ENCODE peak calls at places on chromosomes 6 and 20, in seven cellular contexts. F, V, I, R, K, N and Q are unnamed samples.

GRCh38 chr20:37911838-37912273 is 8.9 kb downstream of the VSTM2L start:
- DNase-seq in V (peak; percentile 47), F (peak; percentile 4), I (no peak), K (peak; percentile 26), N (no peak), R (no peak), Q (peak; percentile 65)

GRCh38 chr6:155985660-155986138 is 530.1 kb upstream of the NOX3 start:
- DNase-seq in N (no peak), V (no peak), K (no peak), I (no peak), F (no peak), R (no peak), Q (no peak)

GRCh38 chr6:10217111-10217510 is 197.8 kb downstream of the TFAP2A start:
- DNase-seq in V (no peak), K (no peak), F (no peak), N (no peak), I (no peak), R (no peak), Q (no peak)

GRCh38 chr6:97048771-97049170 is 124.2 kb downstream of the KLHL32 start:
- DNase-seq in R (no peak), N (no peak), I (no peak), V (no peak), F (no peak), K (no peak), Q (no peak)

GRCh38 chr20:17680128-17680835 is 1.8 kb downstream of the RRBP1 start:
- DNase-seq in V (peak; percentile 86), F (peak; percentile 71), K (peak; percentile 32), N (peak; percentile 42), I (peak; percentile 37), R (peak; percentile 78), Q (no peak)

GRCh38 chr6:156585859-156586258 is 191.3 kb upstream of the ARID1B start:
- DNase-seq in N (no peak), F (no peak), V (peak; percentile 25), R (no peak), I (no peak), K (no peak), Q (no peak)

GRCh38 chr20:7272512-7272911 is 505.0 kb downstream of the BMP2 start:
- DNase-seq in V (no peak), K (no peak), I (no peak), R (no peak), N (no peak), F (no peak), Q (no peak)

GRCh38 chr20:3543901-3544507 is 73.2 kb downstream of the ATRN start:
- DNase-seq in R (no peak), I (no peak), N (no peak), F (peak; percentile 81), K (no peak), V (no peak), Q (no peak)

GRCh38 chr20:47857142-47857993 is 72.1 kb upstream of the SULF2 start:
- DNase-seq in R (peak; percentile 65), F (no peak), I (peak; percentile 72), V (peak; percentile 34), N (peak; percentile 23), K (no peak), Q (peak; percentile 67)

GRCh38 chr6:163608060-163608752 is 193.7 kb downstream of the QKI start:
- DNase-seq in F (no peak), R (peak; percentile 46), N (no peak), I (peak; percentile 12), K (no peak), V (no peak), Q (no peak)

GRCh38 chr6:684831-685636 is 7.9 kb downstream of the EXOC2 start:
- DNase-seq in F (peak; percentile 63), V (peak; percentile 59), R (no peak), N (no peak), I (no peak), K (peak; percentile 12), Q (peak; percentile 75)

GRCh38 chr6:137867685-137868509 is 838 bp downstream of the TNFAIP3 start:
- DNase-seq in R (no peak), K (no peak), I (peak; percentile 42), V (no peak), N (peak; percentile 33), F (peak; percentile 37), Q (no peak)

GRCh38 chr20:37384683-37385174 is 38.8 kb downstream of the SRC start:
- DNase-seq in F (peak; percentile 38), I (peak; percentile 85), K (no peak), N (peak; percentile 75), R (no peak), V (peak; percentile 56), Q (peak; percentile 89)

GRCh38 chr6:27059621-27060425 is 187.7 kb upstream of the PRSS16 start:
- DNase-seq in K (peak; percentile 9), N (no peak), I (no peak), V (peak; percentile 7), R (no peak), F (peak; percentile 20), Q (no peak)

GRCh38 chr6:16237242-16237641 is 1.1 kb upstream of the GMPR start:
- DNase-seq in R (no peak), V (no peak), K (no peak), N (no peak), I (no peak), F (no peak), Q (no peak)

GRCh38 chr6:44096615-44097014 is 30.6 kb downstream of the MRPL14 start:
- DNase-seq in N (peak; percentile 67), V (peak; percentile 69), R (peak; percentile 77), I (peak; percentile 67), F (peak; percentile 72), K (no peak), Q (peak; percentile 88)

GRCh38 chr6:45608252-45608911 is 230.6 kb upstream of the SUPT3H start:
- DNase-seq in V (peak; percentile 69), N (no peak), I (no peak), F (peak; percentile 15), R (no peak), K (no peak), Q (no peak)

GRCh38 chr6:92271101-92271500 is 1148.3 kb downstream of the EPHA7 start:
- DNase-seq in I (no peak), F (no peak), R (no peak), V (no peak), K (no peak), N (no peak), Q (no peak)

GRCh38 chr6:2492686-2493523 is 247.5 kb upstream of the GMDS start:
- DNase-seq in I (no peak), K (no peak), V (no peak), F (no peak), R (no peak), N (no peak), Q (no peak)

GRCh38 chr6:3737831-3738210 is 13.7 kb downstream of the PXDC1 start:
- DNase-seq in F (no peak), R (no peak), K (no peak), I (no peak), N (no peak), V (no peak), Q (no peak)

GRCh38 chr20:6654490-6655247 is 112.8 kb upstream of the BMP2 start:
- DNase-seq in V (peak; percentile 27), N (no peak), R (no peak), K (no peak), F (no peak), I (no peak), Q (no peak)

GRCh38 chr6:83824388-83824801 is 28.8 kb upstream of the RIPPLY2 start:
- DNase-seq in N (no peak), V (peak; percentile 6), F (peak; percentile 12), K (no peak), R (no peak), I (no peak), Q (no peak)

GRCh38 chr6:106138151-106138550 is 52.0 kb downstream of the PRDM1 start:
- DNase-seq in R (no peak), F (no peak), V (no peak), N (no peak), I (no peak), K (no peak), Q (no peak)

GRCh38 chr6:15987569-15987968 is 141.3 kb upstream of the MYLIP start:
- DNase-seq in R (no peak), V (no peak), I (no peak), N (no peak), K (no peak), F (peak; percentile 16), Q (no peak)

GRCh38 chr20:50540620-50541605 is 30.7 kb downstream of the PTPN1 start:
- DNase-seq in I (no peak), V (peak; percentile 81), R (no peak), K (peak; percentile 52), F (peak; percentile 93), N (no peak), Q (no peak)

GRCh38 chr20:58718121-58718563 is 25.5 kb downstream of the NPEPL1 start:
- DNase-seq in N (no peak), I (no peak), F (no peak), K (no peak), R (peak; percentile 52), V (no peak), Q (no peak)

GRCh38 chr20:17859616-17860232 is 108.9 kb downstream of the SNX5 start:
- DNase-seq in I (no peak), F (no peak), N (peak; percentile 45), R (no peak), K (no peak), V (no peak), Q (peak; percentile 47)

GRCh38 chr20:49914310-49915117 is 815 bp downstream of the SPATA2 start:
- DNase-seq in I (no peak), N (no peak), V (no peak), R (no peak), F (no peak), K (no peak), Q (no peak)

GRCh38 chr6:137999815-138000214 is 107.4 kb downstream of the PERP start:
- DNase-seq in F (no peak), R (no peak), I (no peak), K (no peak), N (no peak), V (no peak), Q (no peak)

DNA sequence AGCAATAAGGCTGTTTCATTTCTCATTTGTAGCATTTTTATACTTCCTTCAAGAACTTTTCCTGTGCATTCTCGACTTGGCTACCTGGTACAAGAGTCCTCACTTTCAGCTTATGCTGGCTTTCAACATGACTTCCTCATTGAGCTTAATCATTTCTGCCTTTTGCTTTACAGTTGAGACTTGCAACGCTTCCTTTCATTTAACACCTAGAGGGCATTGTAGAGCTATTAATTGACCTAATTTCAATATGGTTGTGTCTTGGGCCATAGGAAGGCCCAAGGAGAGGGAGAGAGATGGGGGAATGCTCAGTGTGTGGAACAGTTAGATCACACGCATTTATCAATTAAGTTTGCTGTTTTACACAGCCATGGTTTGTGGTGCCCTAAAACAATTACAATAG is 37.2 kb downstream of the SLC22A2 start:
- DNase-seq in R (no peak), F (no peak), K (no peak), N (no peak), I (no peak), V (peak; percentile 9), Q (no peak)
- TF ChIP-seq CTCF in R (no peak), F (no peak), K (no peak), N (no peak), I (no peak), V (no peak), Q (peak; percentile 9)

GRCh38 chr20:1474817-1475603 is 8.4 kb upstream of the NSFL1C start:
- DNase-seq in N (no peak), R (no peak), K (no peak), I (no peak), F (no peak), V (no peak), Q (no peak)
- TF ChIP-seq CTCF in N (no peak), R (no peak), K (peak; percentile 11), I (no peak), F (peak; percentile 3), V (peak; percentile 17), Q (no peak)

GRCh38 chr6:40852667-40853383 is 186.2 kb downstream of the UNC5CL start:
- DNase-seq in V (no peak), R (no peak), N (no peak), I (peak; percentile 30), F (no peak), K (no peak), Q (no peak)
- TF ChIP-seq CTCF in V (peak; percentile 48), R (peak; percentile 13), N (peak; percentile 31), I (peak; percentile 44), F (peak; percentile 12), K (peak; percentile 55), Q (no peak)

GRCh38 chr6:167501831-167502385 is 177.0 kb downstream of the TTLL2 start:
- DNase-seq in V (no peak), N (no peak), I (peak; percentile 38), K (no peak), R (no peak), F (no peak), Q (no peak)
- TF ChIP-seq CTCF in V (no peak), N (no peak), I (peak; percentile 38), K (no peak), R (no peak), F (no peak), Q (peak; percentile 0)